ENCODE peak calls at places on chromosomes 2 and 18, in eight cellular contexts. One of them, this sample, is unnamed. For H3K4me1, the result is how much of the 10 kb centered on the place peaks cover.

GRCh38 chr2:6067089-6067488 is 374.9 kb downstream of the SOX11 start:
- DNase-seq in lower lobe of right lung: no peak
- DNase-seq in ovary: no peak
- DNase-seq in tibial nerve: no peak
- DNase-seq in NT2/D1: no peak
- DNase-seq in OCI-LY7: no peak
- DNase-seq in PC-9: no peak
- DNase-seq in CD8-positive, alpha-beta memory T cell: no peak
- DNase-seq in this sample: no peak

GRCh38 chr2:48205137-48205798 is 299.0 kb upstream of the FBXO11 start:
- DNase-seq in NT2/D1: no peak
- DNase-seq in PC-9: no peak
- DNase-seq in tibial nerve: no peak
- DNase-seq in OCI-LY7: no peak
- DNase-seq in CD8-positive, alpha-beta memory T cell: no peak
- DNase-seq in lower lobe of right lung: no peak
- DNase-seq in ovary: no peak
- DNase-seq in this sample: no peak

GRCh38 chr2:217935245-217935879 is 67.4 kb downstream of the TNS1 start:
- DNase-seq in CD8-positive, alpha-beta memory T cell: no peak
- DNase-seq in ovary: peak
- DNase-seq in PC-9: no peak
- DNase-seq in OCI-LY7: no peak
- DNase-seq in tibial nerve: no peak
- DNase-seq in NT2/D1: no peak
- DNase-seq in lower lobe of right lung: peak
- DNase-seq in this sample: no peak

GRCh38 chr18:8359076-8359475 is 250.2 kb upstream of the RAB12 start:
- DNase-seq in NT2/D1: no peak
- DNase-seq in OCI-LY7: no peak
- DNase-seq in tibial nerve: no peak
- DNase-seq in ovary: no peak
- DNase-seq in CD8-positive, alpha-beta memory T cell: no peak
- DNase-seq in lower lobe of right lung: no peak
- DNase-seq in PC-9: no peak
- DNase-seq in this sample: no peak

GRCh38 chr18:54149078-54149697 is 75.3 kb downstream of the MBD2 start:
- DNase-seq in OCI-LY7: no peak
- DNase-seq in tibial nerve: no peak
- DNase-seq in NT2/D1: no peak
- DNase-seq in CD8-positive, alpha-beta memory T cell: no peak
- DNase-seq in ovary: no peak
- DNase-seq in PC-9: peak
- DNase-seq in lower lobe of right lung: no peak
- DNase-seq in this sample: no peak

GRCh38 chr2:169768262-169768995 is 30.2 kb upstream of the SSB start:
- DNase-seq in tibial nerve: no peak
- DNase-seq in CD8-positive, alpha-beta memory T cell: peak
- DNase-seq in OCI-LY7: no peak
- DNase-seq in PC-9: no peak
- DNase-seq in lower lobe of right lung: peak
- DNase-seq in ovary: peak
- DNase-seq in NT2/D1: no peak
- DNase-seq in this sample: peak

GRCh38 chr2:218964041-218964771 is 4.7 kb downstream of the CDK5R2 start:
- DNase-seq in lower lobe of right lung: no peak
- DNase-seq in ovary: no peak
- DNase-seq in tibial nerve: no peak
- DNase-seq in NT2/D1: no peak
- DNase-seq in OCI-LY7: no peak
- DNase-seq in CD8-positive, alpha-beta memory T cell: no peak
- DNase-seq in PC-9: peak
- DNase-seq in this sample: no peak

GRCh38 chr2:55961318-55961911 is 37.8 kb upstream of the EFEMP1 start:
- DNase-seq in CD8-positive, alpha-beta memory T cell: no peak
- DNase-seq in tibial nerve: peak
- DNase-seq in PC-9: peak
- DNase-seq in NT2/D1: peak
- DNase-seq in lower lobe of right lung: no peak
- DNase-seq in ovary: no peak
- DNase-seq in OCI-LY7: peak
- DNase-seq in this sample: no peak

GRCh38 chr2:65416321-65416720 is 16.1 kb downstream of the SPRED2 start:
- DNase-seq in lower lobe of right lung: no peak
- DNase-seq in ovary: no peak
- DNase-seq in OCI-LY7: no peak
- DNase-seq in CD8-positive, alpha-beta memory T cell: no peak
- DNase-seq in tibial nerve: no peak
- DNase-seq in PC-9: no peak
- DNase-seq in NT2/D1: no peak
- DNase-seq in this sample: no peak

GRCh38 chr2:223897669-223898314 is 47.3 kb downstream of the WDFY1 start:
- DNase-seq in PC-9: no peak
- DNase-seq in NT2/D1: no peak
- DNase-seq in ovary: no peak
- DNase-seq in tibial nerve: no peak
- DNase-seq in lower lobe of right lung: no peak
- DNase-seq in CD8-positive, alpha-beta memory T cell: no peak
- DNase-seq in OCI-LY7: peak
- DNase-seq in this sample: no peak

GRCh38 chr2:36512705-36513104 is 85.3 kb downstream of the FEZ2 start:
- DNase-seq in lower lobe of right lung: no peak
- DNase-seq in ovary: no peak
- DNase-seq in CD8-positive, alpha-beta memory T cell: no peak
- DNase-seq in tibial nerve: no peak
- DNase-seq in NT2/D1: no peak
- DNase-seq in PC-9: no peak
- DNase-seq in OCI-LY7: no peak
- DNase-seq in this sample: no peak

GRCh38 chr2:232350804-232351685 is 27.5 kb upstream of the ALPP start:
- DNase-seq in ovary: no peak
- DNase-seq in lower lobe of right lung: peak
- DNase-seq in CD8-positive, alpha-beta memory T cell: no peak
- DNase-seq in tibial nerve: no peak
- DNase-seq in PC-9: no peak
- DNase-seq in OCI-LY7: no peak
- DNase-seq in NT2/D1: no peak
- DNase-seq in this sample: no peak

GRCh38 chr2:182351417-182351816 is 75.4 kb downstream of the PDE1A start:
- DNase-seq in tibial nerve: no peak
- DNase-seq in CD8-positive, alpha-beta memory T cell: no peak
- DNase-seq in OCI-LY7: no peak
- DNase-seq in NT2/D1: no peak
- DNase-seq in lower lobe of right lung: no peak
- DNase-seq in ovary: no peak
- DNase-seq in PC-9: no peak
- DNase-seq in this sample: no peak

GRCh38 chr2:234098675-234099195 is 48.2 kb downstream of the SPP2 start:
- DNase-seq in lower lobe of right lung: no peak
- DNase-seq in NT2/D1: no peak
- DNase-seq in CD8-positive, alpha-beta memory T cell: no peak
- DNase-seq in OCI-LY7: peak
- DNase-seq in ovary: no peak
- DNase-seq in tibial nerve: no peak
- DNase-seq in PC-9: no peak
- DNase-seq in this sample: no peak

GRCh38 chr2:56580242-56580641 is 396.5 kb downstream of the CCDC85A start:
- DNase-seq in NT2/D1: no peak
- DNase-seq in PC-9: no peak
- DNase-seq in OCI-LY7: no peak
- DNase-seq in ovary: no peak
- DNase-seq in tibial nerve: no peak
- DNase-seq in CD8-positive, alpha-beta memory T cell: no peak
- DNase-seq in lower lobe of right lung: no peak
- DNase-seq in this sample: no peak

GRCh38 chr2:108585446-108585845 is 51.2 kb downstream of the LIMS1 start:
- DNase-seq in NT2/D1: no peak
- DNase-seq in tibial nerve: no peak
- DNase-seq in OCI-LY7: no peak
- DNase-seq in lower lobe of right lung: no peak
- DNase-seq in PC-9: no peak
- DNase-seq in ovary: no peak
- DNase-seq in CD8-positive, alpha-beta memory T cell: no peak
- DNase-seq in this sample: no peak

GRCh38 chr18:60466671-60467070 is 94.1 kb upstream of the MC4R start:
- DNase-seq in NT2/D1: no peak
- DNase-seq in ovary: no peak
- DNase-seq in OCI-LY7: no peak
- DNase-seq in lower lobe of right lung: no peak
- DNase-seq in tibial nerve: no peak
- DNase-seq in CD8-positive, alpha-beta memory T cell: no peak
- DNase-seq in PC-9: no peak
- DNase-seq in this sample: no peak

GRCh38 chr2:3759331-3759730 is 56.0 kb downstream of the DCDC2C start:
- DNase-seq in lower lobe of right lung: no peak
- DNase-seq in NT2/D1: no peak
- DNase-seq in CD8-positive, alpha-beta memory T cell: no peak
- DNase-seq in ovary: no peak
- DNase-seq in tibial nerve: no peak
- DNase-seq in OCI-LY7: no peak
- DNase-seq in PC-9: no peak
- DNase-seq in this sample: no peak

GRCh38 chr18:8808001-8808400 is 102.6 kb downstream of the MTCL1 start:
- DNase-seq in lower lobe of right lung: no peak
- DNase-seq in NT2/D1: no peak
- DNase-seq in ovary: no peak
- DNase-seq in PC-9: no peak
- DNase-seq in OCI-LY7: no peak
- DNase-seq in CD8-positive, alpha-beta memory T cell: no peak
- DNase-seq in tibial nerve: no peak
- DNase-seq in this sample: no peak

GRCh38 chr2:212227755-212228154 is 310.8 kb downstream of the ERBB4 start:
- DNase-seq in tibial nerve: peak
- DNase-seq in NT2/D1: no peak
- DNase-seq in lower lobe of right lung: no peak
- DNase-seq in OCI-LY7: no peak
- DNase-seq in PC-9: peak
- DNase-seq in ovary: no peak
- DNase-seq in CD8-positive, alpha-beta memory T cell: no peak
- DNase-seq in this sample: no peak

GRCh38 chr2:12177052-12177994 is 430.9 kb downstream of the LPIN1 start:
- DNase-seq in NT2/D1: peak
- DNase-seq in lower lobe of right lung: no peak
- DNase-seq in tibial nerve: peak
- DNase-seq in OCI-LY7: peak
- DNase-seq in PC-9: peak
- DNase-seq in ovary: peak
- DNase-seq in CD8-positive, alpha-beta memory T cell: no peak
- DNase-seq in this sample: peak

GRCh38 chr18:58491113-58491696 is 137.7 kb downstream of the ALPK2 start:
- DNase-seq in PC-9: no peak
- DNase-seq in CD8-positive, alpha-beta memory T cell: no peak
- DNase-seq in OCI-LY7: no peak
- DNase-seq in tibial nerve: no peak
- DNase-seq in NT2/D1: no peak
- DNase-seq in ovary: no peak
- DNase-seq in lower lobe of right lung: no peak
- DNase-seq in this sample: no peak

GRCh38 chr2:226738191-226738820 is 61.3 kb downstream of the IRS1 start:
- DNase-seq in ovary: no peak
- DNase-seq in tibial nerve: no peak
- DNase-seq in CD8-positive, alpha-beta memory T cell: no peak
- DNase-seq in lower lobe of right lung: no peak
- DNase-seq in OCI-LY7: no peak
- DNase-seq in PC-9: no peak
- DNase-seq in NT2/D1: no peak
- DNase-seq in this sample: no peak
- H3K4me1 ChIP-seq in ovary: under half
- H3K4me1 ChIP-seq in tibial nerve: under half
- H3K4me1 ChIP-seq in CD8-positive, alpha-beta memory T cell: under half
- H3K4me1 ChIP-seq in lower lobe of right lung: under half
- H3K4me1 ChIP-seq in OCI-LY7: under half
- H3K4me1 ChIP-seq in PC-9: under half
- H3K4me1 ChIP-seq in NT2/D1: under half
- H3K4me1 ChIP-seq in this sample: under half

GRCh38 chr2:172012688-172013358 is 13.1 kb downstream of the METAP1D start:
- DNase-seq in OCI-LY7: no peak
- DNase-seq in CD8-positive, alpha-beta memory T cell: no peak
- DNase-seq in NT2/D1: no peak
- DNase-seq in tibial nerve: no peak
- DNase-seq in ovary: peak
- DNase-seq in lower lobe of right lung: no peak
- DNase-seq in PC-9: no peak
- DNase-seq in this sample: no peak
- H3K4me3 ChIP-seq in OCI-LY7: no peak
- H3K4me3 ChIP-seq in CD8-positive, alpha-beta memory T cell: no peak
- H3K4me3 ChIP-seq in NT2/D1: no peak
- H3K4me3 ChIP-seq in tibial nerve: no peak
- H3K4me3 ChIP-seq in ovary: no peak
- H3K4me3 ChIP-seq in lower lobe of right lung: no peak
- H3K4me3 ChIP-seq in PC-9: no peak
- H3K4me3 ChIP-seq in this sample: no peak

DNA sequence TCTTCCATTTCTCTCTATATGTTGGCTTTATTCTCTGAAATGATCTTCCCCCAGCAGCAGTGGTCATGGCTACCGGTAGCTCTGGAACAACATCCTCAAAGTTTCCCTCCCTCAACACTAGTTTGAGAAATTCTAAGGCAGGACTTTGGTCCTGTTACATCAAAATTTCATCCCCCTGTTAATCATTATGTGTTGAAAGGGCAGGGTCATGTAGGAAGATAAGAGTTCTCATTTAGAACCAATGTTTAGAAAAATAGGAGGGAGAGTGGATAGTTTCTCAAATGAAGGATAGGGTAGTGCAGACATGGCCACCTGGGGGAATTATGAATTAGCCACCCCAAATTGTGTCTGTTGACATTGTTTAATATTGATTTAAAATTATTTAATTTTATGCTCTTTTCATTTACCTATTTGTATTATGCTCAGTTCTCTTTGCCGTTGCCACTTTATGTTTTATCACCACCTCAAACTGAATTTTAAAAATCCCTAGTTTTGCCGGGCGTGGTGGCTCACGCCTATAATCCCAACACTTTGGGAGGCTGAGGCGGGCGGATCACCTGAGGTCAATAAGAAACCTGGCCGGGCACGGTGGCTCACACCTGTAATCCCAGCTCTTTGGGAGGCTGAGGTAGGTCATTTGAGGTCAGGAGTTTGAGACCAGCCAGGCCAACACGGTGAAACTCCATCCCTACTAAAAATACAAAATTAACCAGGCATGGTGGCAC is 22.3 kb downstream of the EML4 start:
- DNase-seq in NT2/D1: no peak
- DNase-seq in ovary: no peak
- DNase-seq in OCI-LY7: no peak
- DNase-seq in tibial nerve: no peak
- DNase-seq in PC-9: no peak
- DNase-seq in lower lobe of right lung: no peak
- DNase-seq in CD8-positive, alpha-beta memory T cell: no peak
- DNase-seq in this sample: no peak
- H3K4me1 ChIP-seq in NT2/D1: under half
- H3K4me1 ChIP-seq in ovary: under half
- H3K4me1 ChIP-seq in OCI-LY7: under half
- H3K4me1 ChIP-seq in tibial nerve: under half
- H3K4me1 ChIP-seq in PC-9: under half
- H3K4me1 ChIP-seq in lower lobe of right lung: under half
- H3K4me1 ChIP-seq in CD8-positive, alpha-beta memory T cell: under half
- H3K4me1 ChIP-seq in this sample: under half

DNA sequence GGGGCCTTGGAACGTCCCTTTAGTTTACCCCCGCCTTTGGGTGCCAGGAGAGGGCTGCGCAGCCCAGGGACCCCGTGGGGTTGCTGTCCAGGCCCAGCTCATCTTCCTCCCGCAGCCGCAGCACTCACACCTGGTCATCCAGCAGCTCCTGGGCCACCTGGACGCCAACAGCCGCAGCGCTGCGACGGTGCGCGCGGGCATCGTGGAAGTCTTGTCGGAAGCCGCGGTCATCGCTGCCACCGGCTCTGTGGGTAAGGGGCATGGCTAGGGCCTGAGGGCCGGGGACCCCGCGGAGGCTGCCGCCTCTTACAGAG is 37.2 kb downstream of the POMC start:
- DNase-seq in OCI-LY7: no peak
- DNase-seq in PC-9: no peak
- DNase-seq in CD8-positive, alpha-beta memory T cell: no peak
- DNase-seq in ovary: peak
- DNase-seq in NT2/D1: no peak
- DNase-seq in lower lobe of right lung: no peak
- DNase-seq in tibial nerve: no peak
- DNase-seq in this sample: no peak
- H3K4me3 ChIP-seq in OCI-LY7: no peak
- H3K4me3 ChIP-seq in PC-9: no peak
- H3K4me3 ChIP-seq in CD8-positive, alpha-beta memory T cell: no peak
- H3K4me3 ChIP-seq in ovary: no peak
- H3K4me3 ChIP-seq in NT2/D1: no peak
- H3K4me3 ChIP-seq in lower lobe of right lung: peak
- H3K4me3 ChIP-seq in tibial nerve: no peak
- H3K4me3 ChIP-seq in this sample: no peak